ENCODE peak calls at places on chromosome 6, in eight cellular contexts. One of them, this sample, is unnamed.

GRCh38 chr6:56699066-56699654 is 56.5 kb upstream of the DST start:
- DNase-seq in H9: no peak
- DNase-seq in HCT116: no peak
- DNase-seq in fibroblast of lung: no peak
- DNase-seq in PC-9: no peak
- DNase-seq in mammary epithelial cell: no peak
- DNase-seq in endothelial cell of umbilical vein: peak
- DNase-seq in hepatocyte: no peak
- DNase-seq in this sample: peak

GRCh38 chr6:7129360-7129759 is 21.6 kb downstream of the RREB1 start:
- DNase-seq in H9: no peak
- DNase-seq in HCT116: no peak
- DNase-seq in fibroblast of lung: no peak
- DNase-seq in PC-9: no peak
- DNase-seq in mammary epithelial cell: no peak
- DNase-seq in endothelial cell of umbilical vein: no peak
- DNase-seq in hepatocyte: no peak
- DNase-seq in this sample: no peak

GRCh38 chr6:127115032-127115661 is 3.3 kb upstream of the RSPO3 start:
- DNase-seq in H9: no peak
- DNase-seq in HCT116: no peak
- DNase-seq in fibroblast of lung: peak
- DNase-seq in PC-9: no peak
- DNase-seq in mammary epithelial cell: no peak
- DNase-seq in endothelial cell of umbilical vein: no peak
- DNase-seq in hepatocyte: no peak
- DNase-seq in this sample: no peak

GRCh38 chr6:25154034-25154596 is 125.1 kb upstream of the CARMIL1 start:
- DNase-seq in H9: no peak
- DNase-seq in HCT116: no peak
- DNase-seq in fibroblast of lung: no peak
- DNase-seq in PC-9: no peak
- DNase-seq in mammary epithelial cell: no peak
- DNase-seq in endothelial cell of umbilical vein: no peak
- DNase-seq in hepatocyte: no peak
- DNase-seq in this sample: no peak

GRCh38 chr6:137799950-137800568 is 67.0 kb upstream of the TNFAIP3 start:
- DNase-seq in H9: peak
- DNase-seq in HCT116: peak
- DNase-seq in fibroblast of lung: peak
- DNase-seq in PC-9: peak
- DNase-seq in mammary epithelial cell: peak
- DNase-seq in endothelial cell of umbilical vein: peak
- DNase-seq in hepatocyte: peak
- DNase-seq in this sample: peak

GRCh38 chr6:43803783-43804549 is 34.0 kb downstream of the VEGFA start:
- DNase-seq in H9: no peak
- DNase-seq in HCT116: peak
- DNase-seq in fibroblast of lung: peak
- DNase-seq in PC-9: peak
- DNase-seq in mammary epithelial cell: peak
- DNase-seq in endothelial cell of umbilical vein: no peak
- DNase-seq in hepatocyte: peak
- DNase-seq in this sample: no peak

GRCh38 chr6:119240257-119241123 is 109.1 kb downstream of the MAN1A1 start:
- DNase-seq in H9: peak
- DNase-seq in HCT116: no peak
- DNase-seq in fibroblast of lung: peak
- DNase-seq in PC-9: no peak
- DNase-seq in mammary epithelial cell: no peak
- DNase-seq in endothelial cell of umbilical vein: no peak
- DNase-seq in hepatocyte: no peak
- DNase-seq in this sample: no peak

GRCh38 chr6:28008053-28008452 is 51.0 kb downstream of the OR2B6 start:
- DNase-seq in H9: no peak
- DNase-seq in HCT116: no peak
- DNase-seq in fibroblast of lung: no peak
- DNase-seq in PC-9: no peak
- DNase-seq in mammary epithelial cell: no peak
- DNase-seq in endothelial cell of umbilical vein: no peak
- DNase-seq in hepatocyte: no peak
- DNase-seq in this sample: no peak

GRCh38 chr6:153117986-153118886 is 12.8 kb downstream of the RGS17 start:
- DNase-seq in H9: no peak
- DNase-seq in HCT116: peak
- DNase-seq in fibroblast of lung: peak
- DNase-seq in PC-9: no peak
- DNase-seq in mammary epithelial cell: peak
- DNase-seq in endothelial cell of umbilical vein: no peak
- DNase-seq in hepatocyte: no peak
- DNase-seq in this sample: no peak

GRCh38 chr6:170266061-170266825 is 24.6 kb downstream of the DLL1 start:
- DNase-seq in H9: no peak
- DNase-seq in HCT116: no peak
- DNase-seq in fibroblast of lung: no peak
- DNase-seq in PC-9: no peak
- DNase-seq in mammary epithelial cell: no peak
- DNase-seq in endothelial cell of umbilical vein: no peak
- DNase-seq in hepatocyte: no peak
- DNase-seq in this sample: no peak

GRCh38 chr6:4941782-4942672 is 61.8 kb downstream of the RPP40 start:
- DNase-seq in H9: no peak
- DNase-seq in HCT116: peak
- DNase-seq in fibroblast of lung: peak
- DNase-seq in PC-9: peak
- DNase-seq in mammary epithelial cell: peak
- DNase-seq in endothelial cell of umbilical vein: peak
- DNase-seq in hepatocyte: peak
- DNase-seq in this sample: no peak

GRCh38 chr6:4946521-4946920 is 57.3 kb downstream of the RPP40 start:
- DNase-seq in H9: no peak
- DNase-seq in HCT116: no peak
- DNase-seq in fibroblast of lung: no peak
- DNase-seq in PC-9: no peak
- DNase-seq in mammary epithelial cell: no peak
- DNase-seq in endothelial cell of umbilical vein: no peak
- DNase-seq in hepatocyte: no peak
- DNase-seq in this sample: no peak

GRCh38 chr6:4944325-4944724 is 59.5 kb downstream of the RPP40 start:
- DNase-seq in H9: no peak
- DNase-seq in HCT116: no peak
- DNase-seq in fibroblast of lung: no peak
- DNase-seq in PC-9: no peak
- DNase-seq in mammary epithelial cell: no peak
- DNase-seq in endothelial cell of umbilical vein: no peak
- DNase-seq in hepatocyte: no peak
- DNase-seq in this sample: no peak

GRCh38 chr6:4942673-4943009 is 61.2 kb downstream of the RPP40 start:
- DNase-seq in H9: no peak
- DNase-seq in HCT116: no peak
- DNase-seq in fibroblast of lung: no peak
- DNase-seq in PC-9: no peak
- DNase-seq in mammary epithelial cell: no peak
- DNase-seq in endothelial cell of umbilical vein: no peak
- DNase-seq in hepatocyte: no peak
- DNase-seq in this sample: no peak

DNA sequence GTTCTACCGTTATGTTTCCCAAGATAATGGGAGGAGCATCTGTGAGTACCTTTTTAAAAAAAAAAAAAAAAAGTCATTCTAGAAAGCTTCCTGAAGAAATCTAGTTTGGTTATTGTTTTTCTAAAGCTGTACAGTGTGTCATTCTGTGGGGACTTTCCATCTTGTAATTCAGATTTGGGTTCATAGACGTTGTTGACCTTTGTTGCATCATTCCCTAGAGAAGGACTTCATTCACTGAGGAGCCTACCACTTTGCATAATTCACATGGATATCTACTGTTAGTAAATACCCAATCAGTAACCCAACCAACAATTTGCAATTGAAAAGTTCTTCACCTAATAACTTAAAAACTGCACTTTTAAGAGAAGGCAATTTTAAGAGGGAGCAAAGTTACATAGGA is 60.1 kb downstream of the RPP40 start:
- DNase-seq in H9: no peak
- DNase-seq in HCT116: no peak
- DNase-seq in fibroblast of lung: no peak
- DNase-seq in PC-9: no peak
- DNase-seq in mammary epithelial cell: no peak
- DNase-seq in endothelial cell of umbilical vein: no peak
- DNase-seq in hepatocyte: no peak
- DNase-seq in this sample: no peak
- H3K4me2 ChIP-seq in H9: no peak
- H3K4me2 ChIP-seq in HCT116: no peak
- H3K4me2 ChIP-seq in fibroblast of lung: no peak
- H3K4me2 ChIP-seq in PC-9: no peak
- H3K4me2 ChIP-seq in mammary epithelial cell: no peak
- H3K4me2 ChIP-seq in endothelial cell of umbilical vein: no peak
- H3K4me2 ChIP-seq in hepatocyte: no peak
- H3K4me2 ChIP-seq in this sample: no peak

GRCh38 chr6:41732149-41732548 is 3.3 kb downstream of the TFEB start:
- DNase-seq in H9: no peak
- DNase-seq in HCT116: no peak
- DNase-seq in fibroblast of lung: no peak
- DNase-seq in PC-9: no peak
- DNase-seq in mammary epithelial cell: no peak
- DNase-seq in endothelial cell of umbilical vein: no peak
- DNase-seq in hepatocyte: no peak
- DNase-seq in this sample: no peak

GRCh38 chr6:41731561-41732086 is 3.8 kb downstream of the TFEB start:
- DNase-seq in H9: no peak
- DNase-seq in HCT116: no peak
- DNase-seq in fibroblast of lung: no peak
- DNase-seq in PC-9: no peak
- DNase-seq in mammary epithelial cell: peak
- DNase-seq in endothelial cell of umbilical vein: no peak
- DNase-seq in hepatocyte: no peak
- DNase-seq in this sample: no peak

GRCh38 chr6:41733349-41733706 is 2.1 kb downstream of the TFEB start:
- DNase-seq in H9: no peak
- DNase-seq in HCT116: no peak
- DNase-seq in fibroblast of lung: no peak
- DNase-seq in PC-9: no peak
- DNase-seq in mammary epithelial cell: peak
- DNase-seq in endothelial cell of umbilical vein: no peak
- DNase-seq in hepatocyte: no peak
- DNase-seq in this sample: peak

GRCh38 chr6:41733707-41734665 is 1.4 kb downstream of the TFEB start:
- DNase-seq in H9: peak
- DNase-seq in HCT116: peak
- DNase-seq in fibroblast of lung: peak
- DNase-seq in PC-9: peak
- DNase-seq in mammary epithelial cell: peak
- DNase-seq in endothelial cell of umbilical vein: peak
- DNase-seq in hepatocyte: peak
- DNase-seq in this sample: peak

GRCh38 chr6:41732601-41733348 is 2.6 kb downstream of the TFEB start:
- DNase-seq in H9: no peak
- DNase-seq in HCT116: no peak
- DNase-seq in fibroblast of lung: no peak
- DNase-seq in PC-9: no peak
- DNase-seq in mammary epithelial cell: peak
- DNase-seq in endothelial cell of umbilical vein: no peak
- DNase-seq in hepatocyte: peak
- DNase-seq in this sample: peak
- H3K27ac ChIP-seq in H9: no peak
- H3K27ac ChIP-seq in HCT116: peak
- H3K27ac ChIP-seq in fibroblast of lung: no peak
- H3K27ac ChIP-seq in PC-9: no peak
- H3K27ac ChIP-seq in mammary epithelial cell: peak
- H3K27ac ChIP-seq in endothelial cell of umbilical vein: no peak
- H3K27ac ChIP-seq in hepatocyte: peak
- H3K27ac ChIP-seq in this sample: peak

DNA sequence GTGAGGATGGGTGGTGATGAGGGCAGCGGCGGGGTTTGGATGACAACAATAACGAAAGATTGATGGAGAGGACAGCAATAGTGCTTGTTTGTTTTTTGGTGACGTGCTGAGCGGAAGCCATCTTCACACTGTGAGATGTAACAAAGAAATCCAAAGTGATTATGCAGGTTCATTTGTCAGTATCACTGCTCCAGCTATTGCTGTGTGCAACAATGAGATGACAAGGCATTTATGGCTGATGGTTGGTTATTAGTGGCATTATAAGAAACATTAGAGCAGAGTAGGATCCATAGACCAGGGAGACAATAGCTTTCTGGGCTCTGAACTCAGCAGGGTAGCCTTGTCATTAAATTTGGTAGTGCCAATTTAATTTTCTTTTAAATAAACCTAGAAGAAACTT is 306.8 kb downstream of the RNF144B start:
- DNase-seq in H9: no peak
- DNase-seq in HCT116: no peak
- DNase-seq in fibroblast of lung: no peak
- DNase-seq in PC-9: no peak
- DNase-seq in mammary epithelial cell: no peak
- DNase-seq in endothelial cell of umbilical vein: no peak
- DNase-seq in hepatocyte: no peak
- DNase-seq in this sample: no peak
- H2AFZ ChIP-seq in H9: no peak
- H2AFZ ChIP-seq in HCT116: peak
- H2AFZ ChIP-seq in fibroblast of lung: no peak
- H2AFZ ChIP-seq in PC-9: no peak
- H2AFZ ChIP-seq in mammary epithelial cell: no peak
- H2AFZ ChIP-seq in endothelial cell of umbilical vein: no peak
- H2AFZ ChIP-seq in hepatocyte: no peak
- H2AFZ ChIP-seq in this sample: no peak

GRCh38 chr6:145244712-145245111 is 490.6 kb downstream of the EPM2A start:
- DNase-seq in H9: no peak
- DNase-seq in HCT116: no peak
- DNase-seq in fibroblast of lung: no peak
- DNase-seq in PC-9: no peak
- DNase-seq in mammary epithelial cell: no peak
- DNase-seq in endothelial cell of umbilical vein: no peak
- DNase-seq in hepatocyte: peak
- DNase-seq in this sample: no peak
- H3K4me2 ChIP-seq in H9: no peak
- H3K4me2 ChIP-seq in HCT116: no peak
- H3K4me2 ChIP-seq in fibroblast of lung: no peak
- H3K4me2 ChIP-seq in PC-9: no peak
- H3K4me2 ChIP-seq in mammary epithelial cell: no peak
- H3K4me2 ChIP-seq in endothelial cell of umbilical vein: no peak
- H3K4me2 ChIP-seq in hepatocyte: no peak
- H3K4me2 ChIP-seq in this sample: no peak

DNA sequence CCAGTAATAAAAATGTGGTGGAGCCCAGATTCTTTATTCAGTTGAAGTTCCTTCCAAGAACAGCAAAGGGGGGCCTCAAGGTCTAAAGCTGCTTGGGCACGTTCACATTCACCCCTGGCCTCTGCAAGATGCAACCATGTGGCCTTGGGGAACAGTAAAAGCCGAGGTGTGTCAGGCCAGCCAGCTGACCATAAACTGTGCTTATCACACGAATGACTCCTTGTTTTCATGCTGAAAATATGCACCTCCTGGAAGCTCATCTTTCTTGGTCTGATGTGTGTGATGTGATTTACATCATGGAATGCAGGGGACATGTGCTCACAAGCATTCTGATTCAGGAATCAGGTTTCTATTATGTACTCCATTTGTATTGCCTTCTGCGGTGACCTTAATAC is 211.6 kb upstream of the MARCKS start:
- DNase-seq in H9: no peak
- DNase-seq in HCT116: no peak
- DNase-seq in fibroblast of lung: peak
- DNase-seq in PC-9: peak
- DNase-seq in mammary epithelial cell: peak
- DNase-seq in endothelial cell of umbilical vein: no peak
- DNase-seq in hepatocyte: peak
- DNase-seq in this sample: no peak
- H3K27ac ChIP-seq in H9: no peak
- H3K27ac ChIP-seq in HCT116: no peak
- H3K27ac ChIP-seq in fibroblast of lung: no peak
- H3K27ac ChIP-seq in PC-9: peak
- H3K27ac ChIP-seq in mammary epithelial cell: peak
- H3K27ac ChIP-seq in endothelial cell of umbilical vein: no peak
- H3K27ac ChIP-seq in hepatocyte: peak
- H3K27ac ChIP-seq in this sample: no peak

This sample was measured in OCI-LY7.